ENCODE peak calls at places on chromosomes 4 and X, in four cellular contexts. L, U, T and K are unnamed samples.

GRCh38 chr4:40241936-40242590 is 45.2 kb downstream of the RHOH start:
- DNase-seq in U (no peak), L (no peak), T (no peak), K (no peak)

GRCh38 chr4:26279446-26279845 is 41.4 kb upstream of the RBPJ start:
- DNase-seq in U (no peak), L (no peak), T (no peak), K (no peak)

GRCh38 chr4:88599714-88600113 is 7.4 kb downstream of the HERC3 start:
- DNase-seq in L (no peak), T (no peak), U (no peak), K (no peak)

GRCh38 chr4:7876096-7876993 is 63.3 kb downstream of the AFAP1 start:
- DNase-seq in T (peak), U (peak), L (peak), K (peak)

GRCh38 chr4:76767983-76768382 is 130.0 kb downstream of the SOWAHB start:
- DNase-seq in U (peak), T (no peak), L (peak), K (no peak)

GRCh38 chr4:146442801-146443200 is 78.9 kb downstream of the SLC10A7 start:
- DNase-seq in T (no peak), L (no peak), U (no peak), K (no peak)

GRCh38 chr4:67871867-67872266 is 11.9 kb downstream of the TMPRSS11D start:
- DNase-seq in U (peak), L (peak), T (peak), K (peak)

GRCh38 chr4:122602277-122603142 is 18.4 kb downstream of the IL21 start:
- DNase-seq in L (peak), T (peak), U (peak), K (peak)

GRCh38 chr4:2651998-2652397 is 104.1 kb downstream of the TNIP2 start:
- DNase-seq in T (no peak), U (no peak), L (no peak), K (no peak)

GRCh38 chrX:153460826-153461225 is 9.6 kb downstream of the HAUS7 start:
- DNase-seq in U (peak), L (peak), T (peak), K (peak)

DNA sequence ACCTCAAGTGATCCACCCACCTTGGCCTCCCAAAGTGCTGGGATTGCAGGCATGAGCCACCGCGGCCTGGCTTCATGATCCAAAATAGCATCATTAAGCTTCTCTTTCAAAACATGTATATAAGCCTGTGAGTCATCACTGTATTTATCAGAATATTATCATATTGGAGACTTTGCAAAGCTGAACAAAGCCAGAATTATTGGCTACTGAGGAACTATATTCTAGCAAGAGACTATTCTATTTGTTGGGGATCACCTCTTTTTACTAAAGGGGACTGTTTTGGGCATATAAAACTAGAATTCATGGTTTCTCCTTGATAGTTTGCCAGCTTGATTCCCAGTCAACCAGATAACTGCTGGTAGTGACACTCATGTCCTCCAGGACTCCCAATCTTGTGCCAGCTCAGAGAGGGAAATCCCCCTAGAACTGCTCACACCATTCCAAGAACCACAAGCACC is 40.1 kb downstream of the TET2 start:
- DNase-seq in L (no peak), U (no peak), T (no peak), K (no peak)
- TF ChIP-seq RFX5 in L (no peak), U (no peak), T (no peak), K (no peak)

GRCh38 chr4:182875471-182875870 is 41.7 kb downstream of the DCTD start:
- DNase-seq in L (no peak), U (no peak), T (no peak), K (no peak)

GRCh38 chr4:182873726-182874125 is 43.5 kb downstream of the DCTD start:
- DNase-seq in T (no peak), L (no peak), U (no peak), K (no peak)

GRCh38 chr4:182876006-182876405 is 41.2 kb downstream of the DCTD start:
- DNase-seq in U (no peak), L (no peak), T (no peak), K (no peak)

GRCh38 chr4:182874158-182874855 is 42.9 kb downstream of the DCTD start:
- DNase-seq in T (no peak), L (no peak), U (no peak), K (no peak)

DNA sequence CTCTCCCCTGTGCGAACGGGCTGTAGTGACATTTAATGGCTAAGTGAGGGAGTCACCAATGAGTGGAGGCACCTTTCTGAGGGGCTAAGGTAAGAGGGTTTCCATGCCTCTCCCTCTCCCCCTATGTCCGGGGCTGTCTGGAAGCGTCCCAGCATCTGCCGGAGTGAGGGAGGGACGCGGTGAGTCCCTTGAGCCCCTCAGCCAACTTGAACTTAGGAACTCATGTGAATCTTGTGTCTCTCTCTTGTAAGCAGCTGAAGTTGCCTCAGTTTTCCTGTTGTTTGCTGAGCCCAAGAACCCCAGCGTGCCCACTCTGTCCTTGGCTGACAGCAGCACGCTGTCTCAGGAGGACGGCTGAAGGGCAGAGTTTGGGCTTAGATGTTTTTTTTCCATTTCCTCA is 42.2 kb downstream of the DCTD start:
- DNase-seq in T (no peak), U (no peak), L (no peak), K (no peak)
- H3K4me3 ChIP-seq in T (no peak), U (no peak), L (no peak), K (no peak)

DNA sequence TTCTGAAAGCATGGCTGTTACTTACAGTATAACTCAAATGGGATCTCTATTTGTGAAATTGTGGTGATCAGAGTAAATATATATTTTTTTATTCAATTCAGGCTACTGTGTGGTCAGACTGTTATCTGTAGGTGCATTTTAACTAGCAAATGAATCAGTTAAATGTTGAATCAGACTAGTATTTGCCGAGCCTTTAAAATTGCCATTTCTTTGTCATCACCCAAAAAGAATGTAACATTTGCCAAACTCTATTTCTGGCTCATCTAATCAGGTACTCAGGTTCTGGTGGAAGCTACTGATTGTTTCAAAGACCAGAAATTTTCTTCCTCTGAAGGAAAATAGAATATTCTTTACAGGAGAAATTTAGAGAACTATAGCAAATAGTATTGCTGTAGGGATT is 1.8 kb upstream of the NAA15 start:
- DNase-seq in U (no peak), T (no peak), L (no peak), K (no peak)
- TF ChIP-seq MAX in U (no peak), T (no peak), L (no peak), K (no peak)

GRCh38 chrX:72095370-72095769 is 36.3 kb downstream of the RTL5 start:
- DNase-seq in L (no peak), T (no peak), U (no peak), K (no peak)

GRCh38 chrX:72097081-72097480 is 34.6 kb downstream of the RTL5 start:
- DNase-seq in T (no peak), U (no peak), L (no peak), K (no peak)

GRCh38 chrX:72100051-72100755 is 31.5 kb downstream of the RTL5 start:
- DNase-seq in T (no peak), U (no peak), L (no peak), K (no peak)

GRCh38 chrX:72100824-72101351 is 30.8 kb downstream of the RTL5 start:
- DNase-seq in T (no peak), L (no peak), U (no peak), K (no peak)

GRCh38 chrX:72094894-72095293 is 36.8 kb downstream of the RTL5 start:
- DNase-seq in U (no peak), T (peak), L (no peak), K (peak)
- TF ChIP-seq RFX5 in U (no peak), T (no peak), L (no peak), K (peak)

DNA sequence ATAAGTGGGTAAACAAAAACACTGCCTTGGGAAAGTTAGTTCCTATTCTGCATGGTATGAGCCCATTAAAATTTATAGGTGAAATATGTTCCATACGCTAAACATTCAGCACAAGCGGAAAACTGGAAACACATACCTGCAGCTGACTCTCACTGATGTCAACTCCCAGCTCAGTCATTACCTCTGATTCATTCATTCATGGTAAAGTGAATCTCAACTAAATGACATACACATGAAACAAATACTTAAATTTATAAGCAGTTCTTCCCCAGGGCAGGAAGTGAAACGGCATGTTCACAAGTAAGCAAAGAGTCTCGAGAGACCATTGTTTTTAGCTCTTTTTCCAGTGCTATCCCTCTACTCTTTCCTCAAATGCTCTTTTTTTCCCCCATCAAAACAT is 1.6 kb downstream of the SLC10A6 start:
- DNase-seq in U (no peak), T (no peak), L (no peak), K (no peak)
- H3K4me3 ChIP-seq in U (no peak), T (no peak), L (no peak), K (no peak)

DNA sequence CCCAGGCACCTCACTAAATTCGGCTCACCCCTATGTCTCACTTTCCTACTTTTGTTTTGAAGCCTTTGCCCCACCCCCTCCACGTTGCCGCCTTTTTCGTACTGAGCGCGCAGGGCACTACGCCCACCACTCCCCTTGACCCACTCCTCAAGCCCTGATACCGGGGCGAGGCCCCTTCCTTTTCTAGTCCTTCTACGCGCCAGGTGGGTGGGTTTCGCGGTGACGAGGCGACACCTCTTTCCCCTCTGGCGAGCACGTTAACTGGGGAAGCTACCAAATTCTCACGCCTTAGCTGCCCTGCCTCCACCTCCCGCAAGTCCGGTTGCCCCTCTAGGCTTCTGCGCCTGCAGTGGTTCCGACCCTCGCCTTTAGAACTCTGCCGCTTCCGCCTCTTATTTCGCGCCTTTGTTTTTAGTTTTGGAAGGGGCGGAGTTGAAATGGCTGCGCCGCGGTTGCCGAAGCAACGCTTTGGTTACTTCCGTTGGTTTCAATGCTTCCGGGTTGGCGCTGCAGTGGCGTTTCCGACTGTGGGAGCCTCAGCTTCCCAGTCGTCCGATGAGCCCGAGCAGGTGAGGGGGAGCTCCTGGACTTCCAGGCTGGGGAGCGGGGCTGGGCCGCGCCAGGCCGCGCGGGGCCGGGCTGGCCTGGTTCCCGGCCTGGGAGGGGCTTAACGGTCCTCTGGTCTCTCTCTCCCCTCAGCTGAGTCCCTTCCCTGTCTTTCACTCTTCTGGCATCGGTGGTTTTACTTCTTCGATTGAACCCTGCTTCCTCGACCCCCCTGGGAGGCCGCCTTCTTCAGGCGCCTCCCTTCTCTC is at the start of gene SLC25A14:
- DNase-seq in L (peak), U (peak), T (peak), K (peak)
- TF ChIP-seq MAX in L (no peak), U (peak), T (peak), K (peak)

GRCh38 chr4:181301735-181302380 is 941.3 kb upstream of the TENM3 start:
- DNase-seq in T (peak), U (peak), L (peak), K (no peak)
- TF ChIP-seq RFX5 in T (no peak), U (no peak), L (no peak), K (no peak)

DNA sequence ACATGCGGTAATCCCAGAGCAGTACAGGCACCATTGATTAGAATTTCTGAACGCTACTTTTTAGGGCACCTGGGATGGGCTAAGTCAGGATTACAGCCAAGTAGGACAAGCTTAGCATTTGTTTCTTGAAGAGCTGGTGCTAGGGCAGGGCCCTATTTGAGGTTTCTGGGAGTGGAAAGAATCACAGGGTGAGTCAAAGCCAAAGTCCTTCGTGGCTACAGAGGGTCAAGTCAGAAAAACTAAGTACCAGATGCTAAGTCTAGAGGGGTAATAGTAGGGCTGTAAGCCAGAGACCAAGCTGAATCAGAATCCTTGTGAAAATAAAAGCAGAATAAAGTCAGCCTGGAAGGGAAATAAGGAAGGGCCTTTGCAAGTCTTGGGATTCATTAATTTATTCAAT is 448.6 kb downstream of the ZIC3 start:
- DNase-seq in U (no peak), T (no peak), L (no peak), K (no peak)
- H3K4me3 ChIP-seq in U (no peak), T (no peak), L (no peak), K (no peak)

GRCh38 chrX:8849945-8850344 is 48.8 kb upstream of the FAM9A start:
- DNase-seq in T (no peak), U (peak), L (no peak), K (peak)

GRCh38 chrX:8849462-8849861 is 48.3 kb upstream of the FAM9A start:
- DNase-seq in T (no peak), U (peak), L (peak), K (no peak)

GRCh38 chrX:8846271-8846670 is 45.1 kb upstream of the FAM9A start:
- DNase-seq in U (no peak), L (no peak), T (no peak), K (no peak)

GRCh38 chrX:8851487-8851886 is 50.3 kb upstream of the FAM9A start:
- DNase-seq in L (no peak), U (no peak), T (no peak), K (no peak)

DNA sequence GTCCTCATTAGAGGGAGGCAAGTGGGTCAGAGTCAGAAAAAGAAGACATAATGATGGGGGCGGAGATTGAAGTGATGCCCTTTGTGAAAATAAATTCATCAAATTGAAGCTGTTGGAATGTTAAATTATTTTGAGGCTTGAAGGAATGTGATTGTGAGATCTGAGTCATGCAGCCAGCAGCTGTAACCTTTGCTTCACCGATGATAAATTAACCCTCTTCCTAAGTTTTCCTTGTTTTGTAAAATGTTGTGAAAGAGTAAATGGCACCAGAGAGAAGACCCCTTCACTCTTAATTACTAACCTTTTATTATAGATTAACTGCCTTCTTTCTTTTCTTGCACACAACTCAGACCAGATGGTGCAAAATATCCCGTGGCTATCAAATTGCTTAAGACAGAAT is 47.7 kb upstream of the FAM9A start:
- DNase-seq in T (no peak), U (no peak), L (no peak), K (no peak)
- TF ChIP-seq MAX in T (no peak), U (no peak), L (no peak), K (no peak)

DNA sequence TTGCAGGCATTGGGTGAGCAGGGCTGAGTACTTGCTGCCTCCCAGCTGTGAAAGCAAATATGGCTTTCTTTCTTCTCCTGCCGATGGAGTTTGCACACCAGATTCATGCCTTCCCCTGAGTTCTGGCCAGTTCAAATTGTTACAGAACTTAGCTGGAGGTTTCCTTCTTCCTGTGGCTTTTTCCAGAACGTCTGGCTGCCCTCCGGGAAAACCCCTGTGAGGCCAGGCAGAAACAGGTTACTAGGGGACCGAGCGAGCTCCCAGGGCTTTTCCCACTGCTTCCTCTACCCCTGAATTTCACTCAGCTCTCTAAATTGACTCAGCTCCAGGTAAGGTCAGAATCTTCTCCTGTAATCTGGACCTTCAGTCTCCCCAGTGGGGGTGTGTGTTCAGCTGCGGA is 482.4 kb downstream of the C4orf33 start:
- DNase-seq in U (no peak), L (no peak), T (no peak), K (no peak)
- TF ChIP-seq RFX5 in U (no peak), L (no peak), T (no peak), K (no peak)